ENCODE peak calls at places on chromosome 7, in seven cellular contexts. S, K, E, G, A, H and V are unnamed samples.

GRCh38 chr7:1769286-1770200 is 99.5 kb downstream of the ELFN1 start:
- DNase-seq in S (no peak), K (no peak), E (no peak), G (no peak), A (no peak), H (no peak), V (no peak)

GRCh38 chr7:95684037-95684436 is 87.7 kb upstream of the PDK4 start:
- DNase-seq in S (no peak), K (no peak), E (no peak), G (no peak), A (peak; percentile 35), H (no peak), V (no peak)

GRCh38 chr7:36549003-36549402 is 159.3 kb downstream of the ANLN start:
- DNase-seq in S (no peak), K (no peak), E (no peak), G (no peak), A (no peak), H (no peak), V (no peak)

GRCh38 chr7:148806187-148806586 is 77.9 kb downstream of the EZH2 start:
- DNase-seq in S (no peak), K (no peak), E (no peak), G (no peak), A (no peak), H (no peak), V (no peak)

GRCh38 chr7:14698239-14698638 is 204.3 kb downstream of the DGKB start:
- DNase-seq in S (no peak), K (no peak), E (no peak), G (no peak), A (peak; percentile 29), H (no peak), V (no peak)

GRCh38 chr7:135745702-135746312 is 2.8 kb downstream of the FAM180A start:
- DNase-seq in S (no peak), K (no peak), E (peak; percentile 93), G (no peak), A (no peak), H (peak; percentile 80), V (no peak)

GRCh38 chr7:103439661-103440060 is 6.3 kb downstream of the SLC26A5 start:
- DNase-seq in S (no peak), K (no peak), E (no peak), G (no peak), A (no peak), H (no peak), V (no peak)

GRCh38 chr7:158829021-158829341 is 328 bp downstream of the ESYT2 start:
- DNase-seq in S (peak; percentile 22), K (no peak), E (peak; percentile 90), G (peak; percentile 66), A (peak; percentile 78), H (no peak), V (peak; percentile 34)

GRCh38 chr7:157158400-157158799 is 19.7 kb downstream of the UBE3C start:
- DNase-seq in S (peak; percentile 25), K (no peak), E (no peak), G (no peak), A (no peak), H (no peak), V (no peak)

GRCh38 chr7:127347567-127348246 is 44.8 kb downstream of the ZNF800 start:
- DNase-seq in S (no peak), K (peak; percentile 45), E (peak; percentile 44), G (peak; percentile 5), A (peak; percentile 69), H (no peak), V (peak; percentile 29)

GRCh38 chr7:84372155-84372621 is 177.6 kb upstream of the SEMA3A start:
- DNase-seq in S (no peak), K (no peak), E (peak; percentile 89), G (no peak), A (no peak), H (peak; percentile 91), V (no peak)